ENCODE peak calls at places on chromosomes 6 and 20, in eight cellular contexts. X, Y, B, F, J, Z, C and P are unnamed samples. For H3K4me1, the result is how much of the 10 kb centered on the place peaks cover.

GRCh38 chr6:157514659-157515496 is 133.9 kb downstream of the ZDHHC14 start:
- DNase-seq in B (no peak), Y (peak), J (no peak), X (no peak), Z (no peak), F (no peak), C (no peak), P (peak)

GRCh38 chr20:20731945-20732296 is 19.5 kb upstream of the RALGAPA2 start:
- DNase-seq in F (no peak), Y (peak), X (no peak), Z (no peak), J (no peak), C (no peak), B (no peak), P (no peak)

GRCh38 chr6:148835920-148836441 is 89.2 kb downstream of the UST start:
- DNase-seq in X (no peak), Z (no peak), J (no peak), B (no peak), F (no peak), Y (peak), C (no peak), P (peak)

GRCh38 chr6:161370882-161371281 is 97.0 kb upstream of the AGPAT4 start:
- DNase-seq in J (peak), F (peak), Z (peak), Y (peak), X (peak), B (peak), C (peak), P (peak)

GRCh38 chr6:83270971-83271714 is 78.0 kb downstream of the RWDD2A start:
- DNase-seq in Z (no peak), Y (peak), C (no peak), X (no peak), B (no peak), F (no peak), J (no peak), P (peak)

GRCh38 chr6:170153436-170154319 is 137.2 kb downstream of the DLL1 start:
- DNase-seq in C (peak), Y (no peak), B (no peak), J (no peak), F (no peak), Z (no peak), X (no peak), P (no peak)

GRCh38 chr20:4155953-4156352 is 140.6 kb upstream of the RNF24 start:
- DNase-seq in C (no peak), B (no peak), Y (no peak), Z (no peak), X (no peak), F (no peak), J (no peak), P (no peak)

GRCh38 chr6:137816133-137816579 is 50.9 kb upstream of the TNFAIP3 start:
- DNase-seq in X (no peak), Y (no peak), J (no peak), Z (no peak), C (no peak), B (no peak), F (no peak), P (no peak)

GRCh38 chr6:148272084-148272483 is 70.6 kb upstream of the SASH1 start:
- DNase-seq in X (no peak), C (no peak), F (no peak), Y (peak), J (no peak), B (no peak), Z (no peak), P (peak)

GRCh38 chr6:148720371-148720770 is 26.5 kb upstream of the UST start:
- DNase-seq in J (no peak), F (no peak), Y (peak), X (no peak), B (no peak), C (no peak), Z (no peak), P (peak)

GRCh38 chr6:116292553-116292952 is 12.8 kb upstream of the TSPYL1 start:
- DNase-seq in Y (no peak), X (no peak), J (no peak), F (no peak), C (no peak), B (no peak), Z (no peak), P (no peak)

GRCh38 chr20:32972181-32973076 is 31.8 kb downstream of the SUN5 start:
- DNase-seq in Y (no peak), Z (no peak), X (peak), B (peak), J (no peak), C (peak), F (no peak), P (no peak)

GRCh38 chr20:32281711-32282110 is 4.3 kb downstream of the KIF3B start:
- DNase-seq in Y (no peak), B (no peak), C (no peak), F (no peak), X (no peak), J (no peak), Z (no peak), P (no peak)

GRCh38 chr20:18267815-18268214 is 20.5 kb upstream of the ZNF133 start:
- DNase-seq in Z (no peak), Y (no peak), F (no peak), C (peak), B (no peak), X (no peak), J (no peak), P (no peak)
- H3K4me1 ChIP-seq in Z (under half), Y (under half), F (under half), C (under half), B (under half), X (under half), J (under half), P (under half)

DNA sequence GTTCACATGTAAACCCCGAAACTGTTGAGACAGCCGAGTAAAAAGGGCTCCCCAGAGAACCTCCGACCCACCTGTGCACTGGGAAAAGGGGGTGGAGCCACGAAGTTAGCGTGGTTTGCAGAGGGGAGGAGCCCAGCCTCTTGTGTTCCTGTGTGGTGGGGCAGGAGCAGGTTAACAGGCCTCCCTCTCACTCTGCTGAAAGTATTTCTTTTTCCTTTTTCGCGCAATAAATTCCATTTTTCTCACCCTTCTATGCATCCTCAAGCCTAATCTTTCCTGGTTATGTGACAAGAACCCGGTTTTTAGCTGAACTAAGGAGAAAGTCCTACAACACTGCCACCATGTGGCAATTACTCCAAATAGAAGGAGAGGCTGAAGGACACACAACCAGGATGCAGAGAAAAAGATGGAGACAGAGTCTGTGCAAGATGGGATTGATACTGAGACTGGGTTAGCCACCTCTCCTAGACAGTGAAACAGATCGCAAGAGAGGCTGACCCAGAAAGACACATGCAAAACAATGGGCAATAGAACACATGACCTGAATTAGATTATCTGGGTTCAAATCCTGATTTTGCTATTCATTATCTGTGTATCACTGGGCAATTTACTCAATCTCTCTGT is 168.7 kb upstream of the PRSS16 start:
- DNase-seq in X (no peak), B (no peak), Z (peak), F (peak), J (peak), Y (peak), C (peak), P (peak)
- H3K4me3 ChIP-seq in X (peak), B (peak), Z (no peak), F (no peak), J (peak), Y (peak), C (peak), P (peak)

DNA sequence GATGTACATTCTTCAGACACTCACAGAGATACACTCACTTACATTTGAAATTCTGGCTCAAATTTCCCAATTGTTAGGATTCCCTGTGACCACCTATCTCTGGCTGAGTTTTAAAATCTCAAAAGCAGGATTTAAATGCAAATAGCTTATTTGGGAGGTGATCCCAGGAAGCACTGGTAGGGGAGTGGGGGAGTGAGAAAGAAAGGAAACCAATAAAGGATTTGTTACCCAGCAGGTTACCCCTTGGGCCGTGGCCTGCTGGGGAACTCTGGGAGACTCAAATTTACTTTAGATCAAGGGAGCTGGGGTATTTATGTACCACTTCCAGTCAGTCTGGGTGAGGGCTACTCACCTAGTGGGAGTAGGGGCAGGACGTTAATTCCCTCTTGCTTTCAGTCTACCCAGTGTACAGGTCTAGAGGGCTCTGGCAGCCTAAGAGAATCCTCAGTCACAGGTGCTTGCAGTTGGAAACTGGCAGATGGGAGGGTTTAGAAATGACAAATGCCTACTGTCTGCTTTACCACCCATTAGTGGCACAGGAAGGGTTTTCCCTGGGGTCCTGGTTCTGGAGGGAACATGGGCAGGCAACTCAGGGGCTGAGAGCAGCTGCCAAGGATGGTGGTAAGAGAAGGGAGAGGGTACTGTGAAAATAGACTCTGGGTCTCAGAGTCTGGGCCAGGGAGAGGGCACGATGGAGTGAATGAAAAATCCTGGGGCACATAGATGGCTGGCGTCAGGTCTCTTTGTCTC is 103.7 kb downstream of the TCP11 start:
- DNase-seq in B (no peak), C (no peak), X (no peak), F (no peak), Y (no peak), J (no peak), Z (no peak), P (no peak)
- H3K4me1 ChIP-seq in B (under half), C (under half), X (under half), F (under half), Y (under half), J (under half), Z (under half), P (under half)

DNA sequence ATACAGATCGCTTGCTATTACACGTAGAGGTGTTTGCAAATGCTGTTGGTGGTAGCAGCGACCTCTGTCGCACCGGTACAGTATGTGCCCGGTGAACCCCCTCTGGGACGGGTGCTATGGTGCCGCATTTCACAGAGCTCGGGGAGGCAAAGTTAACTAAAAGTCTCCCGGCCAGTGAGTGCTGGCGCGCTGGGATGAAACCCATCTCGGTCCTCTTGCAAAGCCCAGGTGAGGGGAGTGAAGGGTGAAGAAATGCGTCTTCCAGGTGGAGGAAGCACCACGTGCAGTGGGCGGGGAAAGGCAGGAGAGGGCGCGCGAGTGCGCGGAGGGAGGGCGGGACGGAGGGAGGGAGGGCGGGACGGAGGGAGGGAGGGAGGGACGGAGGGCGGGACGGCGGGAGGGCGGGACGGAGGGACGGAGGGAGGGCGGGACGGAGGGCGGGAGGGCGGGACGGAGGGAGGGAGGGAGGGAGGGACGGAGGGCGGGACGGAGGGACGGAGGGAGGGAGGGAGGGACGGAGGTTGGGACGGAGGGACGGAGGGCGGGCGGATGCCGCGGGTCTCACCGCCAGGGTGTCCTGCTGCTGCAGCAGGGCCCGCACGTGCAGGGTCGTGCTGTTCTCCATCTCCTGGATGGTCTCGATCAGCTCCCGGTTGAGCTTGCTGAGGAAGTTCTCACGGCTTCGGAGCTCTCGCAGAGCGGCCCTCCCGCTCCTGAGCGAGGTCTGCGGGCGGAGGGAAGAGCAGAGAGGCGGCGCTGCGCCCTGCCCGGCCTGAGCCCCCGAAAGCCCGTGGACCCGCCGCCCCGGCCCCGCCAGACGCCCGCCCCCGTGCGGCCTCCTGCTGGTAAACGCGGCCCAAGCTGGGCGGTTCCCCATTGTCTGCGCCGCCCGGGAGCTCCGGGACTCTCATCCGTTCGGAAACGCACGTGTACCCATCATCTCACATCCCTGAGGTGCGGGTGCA is 11.7 kb downstream of the C20orf96 start:
- DNase-seq in Z (no peak), Y (peak), J (peak), F (no peak), C (peak), B (no peak), X (no peak), P (no peak)
- H3K4me3 ChIP-seq in Z (no peak), Y (peak), J (no peak), F (no peak), C (no peak), B (no peak), X (no peak), P (peak)

GRCh38 chr6:35967059-35967769 is 46.3 kb upstream of the SRPK1 start:
- DNase-seq in Y (no peak), F (no peak), X (no peak), B (no peak), C (no peak), Z (no peak), J (no peak), P (no peak)

GRCh38 chr6:35973670-35974222 is 50.7 kb downstream of the SLC26A8 start:
- DNase-seq in Y (no peak), X (no peak), Z (no peak), C (no peak), B (no peak), F (no peak), J (peak), P (no peak)

GRCh38 chr6:35972471-35972985 is 51.6 kb upstream of the SRPK1 start:
- DNase-seq in X (no peak), F (no peak), Y (no peak), B (no peak), Z (no peak), J (peak), C (peak), P (no peak)

GRCh38 chr6:35969676-35970075 is 48.8 kb upstream of the SRPK1 start:
- DNase-seq in F (no peak), B (no peak), J (no peak), Y (peak), C (no peak), Z (no peak), X (no peak), P (no peak)

DNA sequence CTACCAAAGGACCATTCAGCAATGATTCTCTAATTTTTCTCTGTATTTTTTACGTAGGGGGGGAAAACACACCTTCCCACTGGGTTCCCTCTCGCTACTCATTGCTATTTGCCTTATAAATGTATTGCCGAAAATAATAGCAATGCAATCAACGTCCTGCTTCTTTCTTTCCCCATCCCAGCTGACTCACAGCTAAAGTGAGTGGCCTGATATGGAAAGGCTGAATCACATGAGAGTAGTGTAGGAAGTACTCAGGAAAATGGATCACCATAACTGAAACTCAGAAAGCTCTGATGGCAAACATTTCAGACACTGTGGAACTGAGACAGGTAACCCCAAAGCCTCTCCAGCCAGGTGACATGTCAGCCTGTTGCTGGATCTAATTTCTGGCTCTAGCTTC is 49.3 kb upstream of the SRPK1 start:
- DNase-seq in Y (peak), J (no peak), X (no peak), B (no peak), C (no peak), F (no peak), Z (no peak), P (peak)
- H3K4me1 ChIP-seq in Y (under half), J (under half), X (under half), B (under half), C (under half), F (under half), Z (under half), P (under half)

GRCh38 chr6:111745636-111746035 is 127.6 kb downstream of the FYN start:
- DNase-seq in B (no peak), X (no peak), F (no peak), J (no peak), C (peak), Z (no peak), Y (no peak), P (no peak)
- H3K4me3 ChIP-seq in B (no peak), X (no peak), F (no peak), J (no peak), C (no peak), Z (no peak), Y (no peak), P (no peak)

GRCh38 chr6:6176829-6177228 is 143.6 kb downstream of the F13A1 start:
- DNase-seq in C (no peak), Y (no peak), B (no peak), F (no peak), X (no peak), Z (no peak), J (no peak), P (no peak)
- H3K4me1 ChIP-seq in C (under half), Y (under half), B (under half), F (under half), X (under half), Z (under half), J (under half), P (under half)